ENCODE peak calls at places on chromosomes 12 and 14, in seven cellular contexts. R is colonic mucosa; S is GM23248; U is CD8-positive, alpha-beta memory T cell; T is mammary epithelial cell; Y is heart left ventricle; V is Panc1. X is an unnamed sample.
A peak's percentile ranks its signal among the peaks of the same experiment; 100 is the strongest.

GRCh38 chr12:64104376-64104775 is 117.7 kb downstream of the KICS2 start:
- DNase-seq in R (no peak), S (peak; percentile 73), U (no peak), T (peak; percentile 93), Y (no peak), V (no peak), X (peak; percentile 13)

GRCh38 chr14:69816216-69816615 is 19.2 kb upstream of the SLC10A1 start:
- DNase-seq in R (no peak), S (no peak), U (no peak), T (no peak), Y (no peak), V (no peak), X (no peak)

GRCh38 chr12:124238886-124239285 is 56.0 kb upstream of the RFLNA start:
- DNase-seq in R (peak; percentile 88), S (no peak), U (no peak), T (no peak), Y (no peak), V (no peak), X (no peak)

GRCh38 chr14:100072783-100073346 is 7.6 kb downstream of the EVL start:
- DNase-seq in R (peak; percentile 62), S (no peak), U (peak; percentile 77), T (peak; percentile 60), Y (no peak), V (no peak), X (no peak)

GRCh38 chr14:62213516-62213915 is 451.3 kb downstream of the SNAPC1 start:
- DNase-seq in R (no peak), S (peak; percentile 2), U (no peak), T (peak; percentile 80), Y (no peak), V (no peak), X (no peak)

GRCh38 chr14:65281991-65282908 is 130.3 kb upstream of the FUT8 start:
- DNase-seq in R (no peak), S (peak; percentile 77), U (no peak), T (peak; percentile 57), Y (no peak), V (no peak), X (peak; percentile 64)

GRCh38 chr14:26282578-26282977 is 315.3 kb downstream of the NOVA1 start:
- DNase-seq in R (no peak), S (no peak), U (no peak), T (peak; percentile 0), Y (no peak), V (no peak), X (no peak)

GRCh38 chr12:91361864-91362263 is 179.2 kb upstream of the DCN start:
- DNase-seq in R (no peak), S (peak; percentile 66), U (no peak), T (peak; percentile 19), Y (no peak), V (no peak), X (peak; percentile 86)

DNA sequence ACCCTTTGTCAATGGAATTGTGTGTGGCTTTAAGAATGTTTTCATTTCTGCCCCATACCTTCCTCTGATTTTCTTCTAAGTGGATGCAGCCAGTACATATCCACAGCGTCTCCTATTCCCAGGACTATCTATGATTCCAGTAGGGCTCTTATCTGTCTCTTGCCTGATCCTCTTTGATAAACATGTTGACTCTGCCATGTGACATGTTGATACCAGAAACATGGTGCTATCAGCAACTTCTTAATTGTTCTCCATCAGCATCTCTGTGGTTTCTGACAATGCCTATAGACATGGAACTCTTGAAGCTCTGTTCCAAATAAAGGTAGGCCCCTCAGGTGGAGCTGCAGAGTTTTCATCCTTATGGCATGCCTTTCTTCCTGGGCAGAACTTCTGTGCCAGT is 11.6 kb upstream of the OR4L1 start:
- DNase-seq in R (no peak), S (no peak), U (no peak), T (no peak), Y (no peak), V (no peak), X (no peak)
- H3K9me3 ChIP-seq in R (no peaks in the 10 kb centered on the region), S (no peaks in the 10 kb centered on the region), U (no peaks in the 10 kb centered on the region), T (peaks cover 25% of the 10 kb centered on the region), Y (no peaks in the 10 kb centered on the region), V (no peaks in the 10 kb centered on the region), X (no peaks in the 10 kb centered on the region)

GRCh38 chr14:81952917-81953316 is 419.3 kb upstream of the SEL1L start:
- DNase-seq in R (no peak), S (no peak), U (no peak), T (no peak), Y (no peak), V (no peak), X (no peak)
- H3K9me3 ChIP-seq in R (no peaks in the 10 kb centered on the region), S (no peaks in the 10 kb centered on the region), U (no peaks in the 10 kb centered on the region), T (peaks cover 5% of the 10 kb centered on the region), Y (no peaks in the 10 kb centered on the region), V (no peaks in the 10 kb centered on the region), X (no peaks in the 10 kb centered on the region)

GRCh38 chr12:83150465-83151189 is 463.9 kb downstream of the TMTC2 start:
- DNase-seq in R (no peak), S (no peak), U (no peak), T (no peak), Y (no peak), V (no peak), X (no peak)

GRCh38 chr12:83145325-83145724 is 458.6 kb downstream of the TMTC2 start:
- DNase-seq in R (no peak), S (no peak), U (no peak), T (no peak), Y (no peak), V (no peak), X (no peak)

GRCh38 chr12:83147341-83147740 is 460.6 kb downstream of the TMTC2 start:
- DNase-seq in R (no peak), S (no peak), U (no peak), T (no peak), Y (no peak), V (no peak), X (no peak)

GRCh38 chr12:83153156-83153555 is 466.4 kb downstream of the TMTC2 start:
- DNase-seq in R (no peak), S (no peak), U (no peak), T (no peak), Y (no peak), V (no peak), X (no peak)

GRCh38 chr12:83149987-83150386 is 463.3 kb downstream of the TMTC2 start:
- DNase-seq in R (no peak), S (no peak), U (no peak), T (no peak), Y (no peak), V (no peak), X (no peak)
- H3K9me3 ChIP-seq in R (no peaks in the 10 kb centered on the region), S (no peaks in the 10 kb centered on the region), U (no peaks in the 10 kb centered on the region), T (no peaks in the 10 kb centered on the region), Y (no peaks in the 10 kb centered on the region), V (no peaks in the 10 kb centered on the region), X (no peaks in the 10 kb centered on the region)

GRCh38 chr14:104382361-104383087 is 197.0 kb upstream of the C14orf180 start:
- DNase-seq in R (no peak), S (no peak), U (peak; percentile 11), T (no peak), Y (peak; percentile 33), V (no peak), X (no peak)

GRCh38 chr14:104385189-104386135 is 194.1 kb upstream of the C14orf180 start:
- DNase-seq in R (no peak), S (no peak), U (peak; percentile 31), T (no peak), Y (peak; percentile 44), V (no peak), X (no peak)

GRCh38 chr14:104383088-104383805 is 196.3 kb upstream of the C14orf180 start:
- DNase-seq in R (no peak), S (no peak), U (peak; percentile 32), T (no peak), Y (peak; percentile 54), V (no peak), X (no peak)

GRCh38 chr14:104384776-104385071 is 194.8 kb upstream of the C14orf180 start:
- DNase-seq in R (no peak), S (no peak), U (peak; percentile 23), T (no peak), Y (peak; percentile 33), V (no peak), X (no peak)

GRCh38 chr14:104383931-104384775 is 195.4 kb upstream of the C14orf180 start:
- DNase-seq in R (no peak), S (no peak), U (peak; percentile 38), T (no peak), Y (peak; percentile 42), V (no peak), X (no peak)
- H3K9me3 ChIP-seq in R (no peaks in the 10 kb centered on the region), S (no peaks in the 10 kb centered on the region), U (no peaks in the 10 kb centered on the region), T (peaks cover 21% of the 10 kb centered on the region), Y (peaks cover 10% of the 10 kb centered on the region), V (peaks cover 3% of the 10 kb centered on the region), X (peaks cover 11% of the 10 kb centered on the region)

GRCh38 chr12:34349673-34349961 is 327.3 kb downstream of the ALG10 start:
- DNase-seq in R (no peak), S (no peak), U (no peak), T (no peak), Y (no peak), V (no peak), X (no peak)

GRCh38 chr12:34347367-34347766 is 325.1 kb downstream of the ALG10 start:
- DNase-seq in R (no peak), S (no peak), U (no peak), T (no peak), Y (no peak), V (no peak), X (no peak)

GRCh38 chr12:34350092-34351041 is 328.1 kb downstream of the ALG10 start:
- DNase-seq in R (no peak), S (no peak), U (no peak), T (no peak), Y (no peak), V (no peak), X (no peak)

GRCh38 chr12:34348064-34348463 is 325.8 kb downstream of the ALG10 start:
- DNase-seq in R (no peak), S (no peak), U (no peak), T (no peak), Y (no peak), V (no peak), X (no peak)

DNA sequence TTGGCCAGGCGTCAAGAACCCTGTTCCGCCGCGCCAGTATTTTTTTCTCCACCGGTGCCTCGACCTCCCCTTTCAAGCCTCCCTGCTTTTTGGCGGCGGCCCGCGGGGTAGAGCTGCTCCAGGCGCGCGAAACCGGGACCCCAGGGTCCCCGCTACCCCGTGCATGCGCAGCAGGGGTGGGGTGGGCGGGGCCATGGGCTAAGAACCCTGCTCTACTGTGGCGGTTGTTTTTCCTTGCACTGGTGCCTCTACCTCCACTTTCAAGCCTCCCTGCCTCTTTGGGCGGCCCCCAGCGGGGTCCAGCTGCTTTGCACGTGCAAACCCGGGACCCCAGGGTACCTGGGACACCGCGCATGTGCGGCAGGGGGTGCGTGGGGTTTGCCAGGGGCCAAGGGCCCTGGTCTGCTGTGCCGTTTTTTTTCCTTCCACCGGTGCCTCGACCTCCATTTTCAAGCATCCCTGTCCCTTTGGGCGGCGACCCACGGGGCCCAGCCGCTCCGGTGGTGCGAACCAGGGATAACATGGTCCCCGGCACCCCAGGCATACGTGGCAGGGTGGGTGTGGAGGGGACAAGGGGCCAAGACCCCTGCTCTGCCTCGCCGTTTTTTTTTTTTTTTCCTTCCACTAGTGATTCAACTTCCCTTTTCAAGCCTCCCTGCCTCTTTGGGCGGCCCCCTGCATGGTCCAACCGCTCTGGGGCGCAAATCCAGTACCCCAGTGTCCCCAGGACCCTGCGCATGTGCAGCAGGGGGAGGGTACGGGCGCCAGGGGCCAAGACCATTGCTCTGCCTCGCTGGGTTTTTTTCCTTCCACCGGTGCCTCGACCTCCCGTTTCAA is 326.8 kb downstream of the ALG10 start:
- DNase-seq in R (no peak), S (no peak), U (no peak), T (no peak), Y (no peak), V (no peak), X (no peak)
- H3K9me3 ChIP-seq in R (no peaks in the 10 kb centered on the region), S (no peaks in the 10 kb centered on the region), U (no peaks in the 10 kb centered on the region), T (peaks cover 45% of the 10 kb centered on the region), Y (peaks cover 41% of the 10 kb centered on the region), V (no peaks in the 10 kb centered on the region), X (no peaks in the 10 kb centered on the region)